ENCODE peak calls at places on chromosomes 16 and 17, in seven cellular contexts. N, U, J, E, B, Y and K are unnamed samples.

GRCh38 chr17:44314869-44315661 is 6.7 kb downstream of the RUNDC3A start:
- DNase-seq in N (no peak), J (no peak), Y (no peak), B (peak), U (no peak), E (peak), K (no peak)

GRCh38 chr16:2852731-2853507 is 5.1 kb downstream of the PRSS22 start:
- DNase-seq in J (no peak), N (no peak), U (no peak), Y (no peak), B (no peak), E (no peak), K (no peak)

GRCh38 chr17:32486701-32487459 is at the start of gene CDK5R1:
- DNase-seq in U (no peak), E (peak), Y (no peak), N (no peak), B (peak), J (peak), K (no peak)

GRCh38 chr17:57114085-57114673 is 29.1 kb downstream of the AKAP1 start:
- DNase-seq in B (peak), J (no peak), U (no peak), E (peak), N (no peak), Y (no peak), K (no peak)

GRCh38 chr17:42895185-42895555 is 5.4 kb upstream of the G6PC1 start:
- DNase-seq in J (peak), U (peak), Y (peak), N (peak), E (no peak), B (peak), K (peak)

GRCh38 chr17:48492401-48493298 is 38.2 kb downstream of the HOXB1 start:
- DNase-seq in Y (no peak), B (peak), N (no peak), E (peak), U (no peak), J (peak), K (no peak)

GRCh38 chr17:27241346-27241946 is 52.5 kb upstream of the WSB1 start:
- DNase-seq in U (no peak), B (peak), J (peak), N (no peak), Y (peak), E (no peak), K (no peak)

GRCh38 chr17:42109086-42109485 is 3.4 kb downstream of the DHX58 start:
- DNase-seq in J (no peak), Y (no peak), B (no peak), N (no peak), E (no peak), U (no peak), K (no peak)

GRCh38 chr17:71461504-71462197 is 659.2 kb upstream of the SOX9 start:
- DNase-seq in U (no peak), N (no peak), Y (no peak), B (no peak), E (no peak), J (no peak), K (no peak)

GRCh38 chr16:78297066-78297666 is 197.7 kb downstream of the WWOX start:
- DNase-seq in E (no peak), Y (no peak), U (no peak), J (no peak), N (no peak), B (no peak), K (no peak)

GRCh38 chr16:80105160-80105559 is 435.6 kb upstream of the DYNLRB2 start:
- DNase-seq in E (no peak), B (no peak), J (no peak), Y (no peak), N (no peak), U (no peak), K (no peak)

GRCh38 chr17:14833201-14833773 is 431.8 kb downstream of the PMP22 start:
- DNase-seq in J (no peak), N (peak), Y (peak), E (no peak), U (peak), B (no peak), K (peak)

GRCh38 chr16:9775994-9776393 is 406.2 kb downstream of the GRIN2A start:
- DNase-seq in N (no peak), U (no peak), J (no peak), Y (no peak), B (no peak), E (no peak), K (no peak)

GRCh38 chr17:80264048-80264792 is 3.6 kb downstream of the RNF213 start:
- DNase-seq in J (no peak), E (no peak), U (no peak), Y (no peak), B (peak), N (no peak), K (no peak)

GRCh38 chr16:88063201-88063773 is 112.1 kb downstream of the BANP start:
- DNase-seq in J (no peak), E (no peak), N (peak), U (peak), Y (no peak), B (no peak), K (peak)

GRCh38 chr17:35540589-35541404 is 3.3 kb upstream of the SLFN12L start:
- DNase-seq in E (no peak), U (peak), Y (no peak), B (peak), N (no peak), J (peak), K (no peak)
- H3K4me3 ChIP-seq in E (peak), U (peak), Y (no peak), B (peak), N (no peak), J (peak), K (no peak)

GRCh38 chr16:64089697-64090096 is 1032.2 kb downstream of the CDH11 start:
- DNase-seq in U (no peak), J (no peak), N (no peak), B (no peak), E (no peak), Y (no peak), K (no peak)
- TF ChIP-seq CTCF in U (peak), J (peak), N (peak), B (peak), E (peak), Y (peak), K (peak)

GRCh38 chr17:7293821-7294613 is 422 bp downstream of the YBX2 start:
- DNase-seq in N (no peak), E (no peak), B (peak), Y (no peak), U (no peak), J (no peak), K (no peak)
- H3K4me3 ChIP-seq in N (no peak), E (peak), B (peak), Y (no peak), U (no peak), J (no peak), K (no peak)

DNA sequence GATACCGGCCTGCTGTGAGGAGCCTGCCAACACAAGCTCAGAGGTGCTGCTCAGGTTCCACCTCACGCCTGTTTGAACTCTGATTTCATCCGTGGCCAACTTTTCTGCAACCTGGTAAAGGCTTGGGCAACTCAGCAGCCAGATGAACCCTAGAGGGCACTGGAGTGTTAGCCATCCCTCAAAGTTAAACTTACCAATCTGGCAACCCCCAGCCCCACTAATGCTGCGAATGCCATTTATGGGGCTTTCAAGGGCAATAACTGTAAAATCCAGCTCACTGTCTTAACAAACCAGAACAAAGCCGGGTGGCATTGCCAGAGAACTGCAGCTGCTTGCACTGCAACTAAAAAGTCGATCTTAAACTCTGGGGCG is 105.5 kb downstream of the AXIN2 start:
- DNase-seq in J (peak), Y (no peak), E (no peak), U (no peak), B (peak), N (no peak), K (peak)
- TF ChIP-seq CTCF in J (no peak), Y (peak), E (peak), U (peak), B (peak), N (peak), K (peak)

DNA sequence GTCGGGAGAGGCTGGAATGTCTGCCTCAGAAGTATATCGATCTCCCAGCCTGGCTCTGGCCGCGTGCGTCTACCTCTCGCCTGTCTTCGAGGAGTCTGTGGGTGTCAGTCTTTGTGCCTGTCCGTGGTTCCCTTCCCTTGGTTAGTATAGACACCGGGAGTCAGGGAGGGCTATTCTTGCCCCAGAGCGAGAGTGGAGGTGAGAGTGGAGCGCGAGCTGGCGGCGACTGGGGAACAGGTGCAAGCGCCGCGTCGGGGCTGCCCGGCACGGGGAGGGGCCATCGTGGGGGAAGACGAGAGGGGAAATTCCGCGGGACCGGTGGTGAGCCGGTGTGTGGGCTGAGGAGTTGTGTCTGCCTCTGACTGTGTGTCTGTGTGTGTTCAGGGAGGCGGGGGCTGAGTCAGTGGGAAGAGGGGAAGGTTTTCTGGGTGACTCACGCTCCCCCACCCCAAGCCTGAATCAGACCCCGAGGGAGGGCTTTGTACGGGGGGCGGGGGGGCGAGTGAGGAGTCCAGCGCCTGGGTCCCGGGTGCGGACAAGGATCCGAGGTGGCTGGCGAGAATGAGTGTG is 8.4 kb downstream of the KDM6B start:
- DNase-seq in Y (no peak), J (peak), B (peak), N (no peak), E (peak), U (no peak), K (no peak)
- H3K4me3 ChIP-seq in Y (peak), J (peak), B (peak), N (peak), E (peak), U (peak), K (peak)

GRCh38 chr16:59410451-59410850 is 676.3 kb upstream of the GOT2 start:
- DNase-seq in Y (no peak), U (no peak), B (no peak), J (no peak), E (no peak), N (no peak), K (no peak)

GRCh38 chr16:59412275-59412841 is 678.2 kb upstream of the GOT2 start:
- DNase-seq in N (no peak), B (no peak), Y (no peak), U (no peak), J (no peak), E (no peak), K (no peak)
- TF ChIP-seq CTCF in N (peak), B (no peak), Y (peak), U (peak), J (no peak), E (peak), K (peak)

DNA sequence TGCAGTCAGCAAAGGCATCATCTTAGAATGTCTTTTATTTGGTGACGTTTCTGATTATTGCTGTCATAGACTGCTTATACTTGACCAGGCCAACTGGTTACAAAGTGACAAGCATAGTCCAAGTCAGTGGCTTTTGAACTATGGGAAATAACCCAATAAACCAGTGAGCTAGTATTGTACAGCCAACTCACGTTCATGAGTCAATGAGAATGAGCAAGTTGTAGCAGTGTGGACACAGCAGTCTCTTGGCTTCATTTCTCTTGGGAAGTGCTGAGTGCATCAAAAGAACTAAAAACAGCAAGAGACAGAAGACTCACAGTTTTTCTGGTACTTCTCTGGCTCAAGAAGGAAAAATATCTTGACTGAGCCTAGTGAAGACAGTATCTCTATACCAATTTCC is 36.9 kb upstream of the CRISPLD2 start:
- DNase-seq in Y (no peak), E (no peak), U (no peak), J (no peak), B (no peak), N (no peak), K (no peak)
- H3K4me3 ChIP-seq in Y (no peak), E (no peak), U (no peak), J (no peak), B (no peak), N (no peak), K (no peak)

DNA sequence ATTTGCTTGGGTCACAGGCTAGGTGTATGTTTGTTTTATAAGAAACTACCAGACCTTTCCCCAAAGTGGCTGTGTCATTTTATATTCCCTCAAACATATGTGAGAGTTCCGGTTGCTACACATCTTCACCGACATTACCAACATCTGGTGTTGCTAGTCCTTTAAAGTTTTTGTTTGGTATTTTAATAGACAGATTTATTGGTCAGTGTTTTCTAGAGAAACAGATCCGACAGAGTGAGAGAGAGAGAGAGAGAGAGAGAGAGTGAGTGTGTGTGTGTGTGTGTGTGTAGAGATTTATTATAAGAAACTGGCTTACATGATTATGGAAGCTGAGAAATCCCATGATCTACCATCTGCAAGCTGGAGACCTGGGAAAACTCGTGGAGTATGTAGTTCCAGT is 31.0 kb downstream of the LDHD start:
- DNase-seq in Y (no peak), U (peak), J (no peak), E (no peak), N (no peak), B (no peak), K (no peak)
- TF ChIP-seq CTCF in Y (no peak), U (no peak), J (no peak), E (no peak), N (no peak), B (no peak), K (no peak)

DNA sequence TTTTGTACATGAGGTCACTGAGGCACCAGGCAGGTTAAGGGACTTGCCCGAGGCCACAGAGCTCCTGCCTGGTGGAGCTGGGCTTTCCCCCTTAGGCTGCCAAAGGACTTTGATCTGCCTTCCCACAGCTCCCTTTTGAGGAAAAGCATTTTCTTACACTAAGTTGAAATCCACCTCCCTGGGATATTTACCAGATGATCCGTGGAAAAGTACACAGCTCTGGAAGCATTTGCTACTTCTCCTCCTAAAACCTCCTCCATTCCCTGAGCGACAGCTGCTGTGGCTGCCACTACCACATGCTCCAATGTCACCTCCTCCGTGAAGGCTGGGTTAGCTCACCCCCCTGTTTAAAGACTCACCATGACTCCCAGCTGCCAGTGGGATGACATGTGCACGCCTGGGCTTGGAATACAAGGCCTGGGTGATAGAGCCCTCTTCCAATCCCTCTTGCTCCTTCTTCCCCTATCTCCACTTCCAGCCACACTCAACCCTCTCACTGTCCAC is 1.2 kb upstream of the MPRIP start:
- DNase-seq in U (no peak), E (peak), B (no peak), Y (no peak), N (no peak), J (no peak), K (no peak)
- H3K4me3 ChIP-seq in U (no peak), E (peak), B (no peak), Y (no peak), N (no peak), J (no peak), K (no peak)

GRCh38 chr16:73217654-73218053 is 169.7 kb upstream of the ZFHX3 start:
- DNase-seq in E (no peak), U (no peak), Y (no peak), B (no peak), N (no peak), J (no peak), K (no peak)
- TF ChIP-seq CTCF in E (no peak), U (peak), Y (no peak), B (no peak), N (no peak), J (no peak), K (peak)